ENCODE peak calls at places on chromosome 21, in six cellular contexts. J, F, Y, I, V and W are unnamed samples.

GRCh38 chr21:30193201-30193600 is 22.7 kb downstream of the CLDN8 start:
- DNase-seq in I (no peak), F (no peak), Y (no peak), J (no peak), V (no peak), W (no peak)

GRCh38 chr21:43590220-43590619 is 69.1 kb downstream of the HSF2BP start:
- DNase-seq in V (no peak), F (no peak), Y (no peak), J (peak), I (no peak), W (no peak)

GRCh38 chr21:44552681-44553080 is 1.4 kb upstream of the KRTAP10-2 start:
- DNase-seq in Y (peak), F (no peak), V (no peak), I (no peak), J (no peak), W (no peak)

GRCh38 chr21:28375708-28376385 is 616.8 kb downstream of the LTN1 start:
- DNase-seq in J (no peak), Y (no peak), F (no peak), I (no peak), V (no peak), W (no peak)

GRCh38 chr21:44263221-44263671 is 1.5 kb upstream of the DNMT3L start:
- DNase-seq in F (no peak), Y (no peak), I (no peak), J (no peak), V (no peak), W (no peak)

GRCh38 chr21:32359719-32360260 is 33.0 kb downstream of the URB1 start:
- DNase-seq in Y (no peak), F (no peak), J (peak), I (peak), V (no peak), W (no peak)

GRCh38 chr21:16587141-16587570 is 857.4 kb downstream of the USP25 start:
- DNase-seq in Y (no peak), F (no peak), J (peak), I (no peak), V (no peak), W (no peak)

GRCh38 chr21:24110846-24111245 is 1496.4 kb downstream of the MRPL39 start:
- DNase-seq in I (no peak), Y (no peak), V (no peak), J (no peak), F (no peak), W (no peak)

GRCh38 chr21:27423073-27423472 is 456.2 kb upstream of the ADAMTS5 start:
- DNase-seq in Y (no peak), F (no peak), I (no peak), J (no peak), V (no peak), W (no peak)

GRCh38 chr21:44092201-44092600 is 15.0 kb upstream of the PWP2 start:
- DNase-seq in I (no peak), J (no peak), Y (peak), V (no peak), F (no peak), W (no peak)

GRCh38 chr21:19553930-19554615 is 1150.5 kb upstream of the TMPRSS15 start:
- DNase-seq in J (no peak), F (no peak), Y (peak), I (no peak), V (no peak), W (no peak)

GRCh38 chr21:40567511-40567910 is 279.4 kb downstream of the DSCAM start:
- DNase-seq in I (no peak), F (no peak), Y (no peak), V (no peak), J (no peak), W (no peak)

GRCh38 chr21:24076179-24076578 is 1531.1 kb downstream of the MRPL39 start:
- DNase-seq in Y (no peak), F (no peak), I (no peak), V (no peak), J (no peak), W (no peak)

GRCh38 chr21:16305686-16306085 is 575.9 kb downstream of the USP25 start:
- DNase-seq in Y (no peak), J (no peak), F (no peak), I (no peak), V (no peak), W (no peak)

GRCh38 chr21:29678616-29679015 is 261.2 kb downstream of the GRIK1 start:
- DNase-seq in I (no peak), Y (no peak), J (no peak), V (no peak), F (no peak), W (no peak)

GRCh38 chr21:32114434-32115063 is 164.3 kb downstream of the MIS18A start:
- DNase-seq in I (no peak), Y (no peak), F (no peak), V (no peak), J (no peak), W (no peak)

GRCh38 chr21:27157097-27157496 is 190.2 kb upstream of the ADAMTS5 start:
- DNase-seq in F (no peak), V (no peak), J (no peak), Y (no peak), I (no peak), W (no peak)

GRCh38 chr21:43369124-43369523 is 57.8 kb downstream of the SIK1 start:
- DNase-seq in J (peak), Y (no peak), F (no peak), I (no peak), V (no peak), W (no peak)

GRCh38 chr21:8994640-8995511 is 1526.5 kb upstream of the TPTE start:
- DNase-seq in I (peak), F (no peak), J (peak), V (no peak), Y (no peak), W (no peak)

GRCh38 chr21:16239659-16240265 is 510.0 kb downstream of the USP25 start:
- DNase-seq in Y (no peak), I (no peak), J (no peak), V (no peak), F (no peak), W (no peak)

GRCh38 chr21:43812139-43812821 is 22.9 kb downstream of the RRP1 start:
- DNase-seq in Y (no peak), J (peak), F (no peak), V (no peak), I (no peak), W (no peak)

GRCh38 chr21:26925122-26925521 is 41.8 kb downstream of the ADAMTS5 start:
- DNase-seq in V (no peak), I (no peak), F (no peak), Y (no peak), J (no peak), W (no peak)

GRCh38 chr21:25331286-25331685 is 276.0 kb downstream of the MRPL39 start:
- DNase-seq in I (no peak), F (no peak), V (no peak), J (no peak), Y (no peak), W (no peak)

GRCh38 chr21:42924433-42924751 is 1.0 kb downstream of the ERVH48-1 start:
- DNase-seq in V (no peak), J (no peak), Y (no peak), F (no peak), I (no peak), W (no peak)

GRCh38 chr21:26169061-26169610 is 1.4 kb downstream of the APP start:
- DNase-seq in V (peak), F (peak), Y (peak), J (peak), I (no peak), W (no peak)

GRCh38 chr21:29145354-29145782 is 14.9 kb downstream of the MAP3K7CL start:
- DNase-seq in Y (no peak), I (peak), V (no peak), F (no peak), J (peak), W (no peak)

GRCh38 chr21:21019681-21020080 is 21.5 kb downstream of the NCAM2 start:
- DNase-seq in J (no peak), I (no peak), V (no peak), F (no peak), Y (no peak), W (no peak)

GRCh38 chr21:29812947-29813346 is 126.8 kb downstream of the GRIK1 start:
- DNase-seq in V (no peak), J (no peak), I (no peak), F (no peak), Y (no peak), W (no peak)

GRCh38 chr21:44603109-44603875 is 2.9 kb downstream of the KRTAP10-7 start:
- DNase-seq in V (no peak), F (no peak), J (no peak), Y (peak), I (no peak), W (no peak)

GRCh38 chr21:36861595-36861883 is 104.9 kb downstream of the HLCS start:
- DNase-seq in V (no peak), I (no peak), Y (no peak), J (no peak), F (no peak), W (no peak)

GRCh38 chr21:36860736-36861594 is 105.5 kb downstream of the HLCS start:
- DNase-seq in V (no peak), J (peak), I (peak), Y (no peak), F (no peak), W (no peak)

GRCh38 chr21:36858320-36858957 is 108.0 kb downstream of the HLCS start:
- DNase-seq in Y (no peak), J (peak), F (no peak), I (no peak), V (no peak), W (no peak)

GRCh38 chr21:36861924-36862323 is 104.5 kb downstream of the HLCS start:
- DNase-seq in I (no peak), J (no peak), Y (no peak), V (no peak), F (no peak), W (no peak)

DNA sequence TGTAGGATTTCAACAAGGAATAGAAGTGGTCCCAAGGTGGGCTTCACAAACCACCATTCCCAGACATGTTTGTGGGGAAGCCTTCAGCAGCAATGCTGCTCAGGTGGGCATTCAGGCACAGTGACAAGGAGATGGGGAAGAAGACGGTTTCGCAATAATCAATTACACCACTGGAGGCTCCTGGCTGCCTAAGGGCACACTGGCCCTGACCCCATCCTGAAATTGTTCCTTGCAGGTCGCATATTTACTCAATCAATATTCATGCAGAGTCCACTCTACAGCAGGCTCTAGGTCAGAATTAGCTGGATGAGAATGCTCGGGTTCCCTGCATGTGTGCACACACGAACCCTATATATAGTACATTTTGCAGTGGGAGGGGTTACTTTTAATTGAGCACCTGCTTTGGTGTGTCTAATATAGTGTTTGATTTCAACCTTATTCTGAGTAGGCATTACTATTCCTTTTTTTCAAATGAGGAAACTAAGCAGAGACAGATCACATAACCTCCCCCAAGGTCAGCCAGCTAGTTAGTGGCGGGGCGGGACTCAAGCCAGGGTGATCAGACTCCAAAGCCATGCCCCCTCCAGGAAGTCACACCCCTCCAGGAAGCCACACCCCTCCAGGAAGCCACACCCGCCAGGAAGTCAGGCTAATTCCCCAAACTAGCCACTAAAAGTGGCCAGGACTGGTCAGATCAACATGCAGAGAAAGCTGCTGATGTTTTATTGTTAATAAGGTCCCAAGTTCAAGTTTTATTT is 106.5 kb downstream of the HLCS start:
- DNase-seq in F (peak), J (peak), I (peak), V (no peak), Y (peak), W (no peak)
- TF ChIP-seq POLR2A in F (no peak), J (peak), I (peak), V (no peak), Y (no peak), W (no peak)

GRCh38 chr21:38626311-38626710 is 128.0 kb upstream of the ERG start:
- DNase-seq in Y (no peak), I (no peak), J (no peak), V (no peak), F (no peak), W (no peak)

GRCh38 chr21:38628426-38628825 is 130.1 kb upstream of the ERG start:
- DNase-seq in I (no peak), V (no peak), J (peak), Y (no peak), F (no peak), W (no peak)

GRCh38 chr21:38631171-38631570 is 132.9 kb upstream of the ERG start:
- DNase-seq in J (no peak), Y (no peak), V (no peak), F (no peak), I (no peak), W (no peak)

GRCh38 chr21:38637161-38637560 is 138.9 kb upstream of the ERG start:
- DNase-seq in Y (no peak), I (no peak), F (no peak), J (no peak), V (no peak), W (no peak)

GRCh38 chr21:38631676-38632075 is 133.4 kb upstream of the ERG start:
- DNase-seq in I (no peak), V (no peak), J (no peak), F (no peak), Y (no peak), W (no peak)
- TF ChIP-seq TAF1 in I (no peak), V (no peak), J (no peak), F (no peak), Y (no peak), W (no peak)

GRCh38 chr21:45981154-45981606 is 390 bp upstream of the COL6A1 start:
- DNase-seq in J (peak), Y (peak), I (peak), F (peak), V (no peak), W (peak)

GRCh38 chr21:45982758-45983731 is 1.5 kb downstream of the COL6A1 start:
- DNase-seq in Y (peak), I (no peak), F (peak), V (no peak), J (no peak), W (no peak)

GRCh38 chr21:45982256-45982757 is 737 bp downstream of the COL6A1 start:
- DNase-seq in Y (peak), J (no peak), V (no peak), F (no peak), I (no peak), W (peak)

GRCh38 chr21:45980697-45981096 is 873 bp upstream of the COL6A1 start:
- DNase-seq in J (no peak), Y (no peak), F (no peak), V (no peak), I (no peak), W (no peak)

GRCh38 chr21:45981641-45982255 is at the start of gene COL6A1:
- DNase-seq in J (no peak), I (no peak), Y (peak), F (peak), V (no peak), W (peak)
- TF ChIP-seq POLR2A in J (no peak), I (no peak), Y (no peak), F (no peak), V (no peak), W (no peak)

GRCh38 chr21:15054606-15055239 is 10.1 kb downstream of the NRIP1 start:
- DNase-seq in V (no peak), Y (no peak), I (no peak), J (no peak), F (no peak), W (no peak)
- TF ChIP-seq TAF1 in V (no peak), Y (no peak), I (no peak), J (no peak), F (no peak), W (no peak)

GRCh38 chr21:41678016-41678935 is 88.6 kb downstream of the RIPK4 start:
- DNase-seq in F (no peak), I (no peak), J (peak), V (no peak), Y (no peak), W (no peak)
- TF ChIP-seq POLR2A in F (no peak), I (no peak), J (no peak), V (no peak), Y (no peak), W (no peak)